ENCODE peak calls at places on chromosomes 12 and 14, in eight cellular contexts. One of them, this sample, is unnamed.

GRCh38 chr12:49621651-49622500 is 1.5 kb upstream of the PRPF40B start:
- DNase-seq in uterus: no peak
- DNase-seq in SHP77: no peak
- DNase-seq in frontal cortex: no peak
- DNase-seq in NCI-H1417: no peak
- DNase-seq in GM12892: no peak
- DNase-seq in upper lobe of right lung: no peak
- DNase-seq in mammary epithelial cell: no peak
- DNase-seq in this sample: no peak

GRCh38 chr14:105195533-105196227 is 14.6 kb upstream of the NUDT14 start:
- DNase-seq in mammary epithelial cell: no peak
- DNase-seq in SHP77: no peak
- DNase-seq in frontal cortex: no peak
- DNase-seq in NCI-H1417: no peak
- DNase-seq in GM12892: no peak
- DNase-seq in uterus: no peak
- DNase-seq in upper lobe of right lung: no peak
- DNase-seq in this sample: no peak

GRCh38 chr12:1474567-1475153 is 119.7 kb downstream of the FBXL14 start:
- DNase-seq in GM12892: no peak
- DNase-seq in upper lobe of right lung: no peak
- DNase-seq in mammary epithelial cell: peak
- DNase-seq in SHP77: peak
- DNase-seq in uterus: no peak
- DNase-seq in frontal cortex: no peak
- DNase-seq in NCI-H1417: no peak
- DNase-seq in this sample: no peak

GRCh38 chr14:104149617-104150141 is 11.3 kb downstream of the KIF26A start:
- DNase-seq in GM12892: no peak
- DNase-seq in frontal cortex: no peak
- DNase-seq in mammary epithelial cell: no peak
- DNase-seq in upper lobe of right lung: no peak
- DNase-seq in uterus: peak
- DNase-seq in SHP77: no peak
- DNase-seq in NCI-H1417: peak
- DNase-seq in this sample: no peak

GRCh38 chr12:115798309-115798917 is 479.1 kb downstream of the MED13L start:
- DNase-seq in SHP77: peak
- DNase-seq in upper lobe of right lung: no peak
- DNase-seq in GM12892: no peak
- DNase-seq in NCI-H1417: no peak
- DNase-seq in uterus: no peak
- DNase-seq in mammary epithelial cell: no peak
- DNase-seq in frontal cortex: no peak
- DNase-seq in this sample: no peak

GRCh38 chr14:30177776-30178175 is 250.1 kb upstream of the PRKD1 start:
- DNase-seq in GM12892: no peak
- DNase-seq in uterus: no peak
- DNase-seq in frontal cortex: no peak
- DNase-seq in NCI-H1417: no peak
- DNase-seq in mammary epithelial cell: no peak
- DNase-seq in upper lobe of right lung: no peak
- DNase-seq in SHP77: no peak
- DNase-seq in this sample: peak

GRCh38 chr14:67428501-67429031 is 16.6 kb upstream of the PLEK2 start:
- DNase-seq in frontal cortex: no peak
- DNase-seq in upper lobe of right lung: no peak
- DNase-seq in GM12892: no peak
- DNase-seq in mammary epithelial cell: peak
- DNase-seq in NCI-H1417: no peak
- DNase-seq in SHP77: no peak
- DNase-seq in uterus: no peak
- DNase-seq in this sample: no peak

GRCh38 chr12:69514111-69514510 is 43.9 kb downstream of the FRS2 start:
- DNase-seq in NCI-H1417: no peak
- DNase-seq in SHP77: no peak
- DNase-seq in mammary epithelial cell: no peak
- DNase-seq in uterus: no peak
- DNase-seq in frontal cortex: no peak
- DNase-seq in GM12892: no peak
- DNase-seq in upper lobe of right lung: no peak
- DNase-seq in this sample: no peak

GRCh38 chr12:42789808-42790760 is 200.5 kb upstream of the PRICKLE1 start:
- DNase-seq in SHP77: no peak
- DNase-seq in NCI-H1417: no peak
- DNase-seq in uterus: no peak
- DNase-seq in upper lobe of right lung: no peak
- DNase-seq in frontal cortex: no peak
- DNase-seq in mammary epithelial cell: no peak
- DNase-seq in GM12892: no peak
- DNase-seq in this sample: no peak

GRCh38 chr12:64332938-64333337 is 57.6 kb downstream of the C12orf56 start:
- DNase-seq in GM12892: no peak
- DNase-seq in mammary epithelial cell: peak
- DNase-seq in frontal cortex: no peak
- DNase-seq in upper lobe of right lung: no peak
- DNase-seq in uterus: no peak
- DNase-seq in NCI-H1417: no peak
- DNase-seq in SHP77: no peak
- DNase-seq in this sample: no peak

GRCh38 chr12:1357711-1358110 is 236.7 kb downstream of the FBXL14 start:
- DNase-seq in NCI-H1417: no peak
- DNase-seq in SHP77: no peak
- DNase-seq in upper lobe of right lung: no peak
- DNase-seq in GM12892: no peak
- DNase-seq in uterus: no peak
- DNase-seq in mammary epithelial cell: no peak
- DNase-seq in frontal cortex: no peak
- DNase-seq in this sample: no peak

GRCh38 chr12:104668274-104668718 is 211.5 kb downstream of the CHST11 start:
- DNase-seq in mammary epithelial cell: no peak
- DNase-seq in frontal cortex: no peak
- DNase-seq in upper lobe of right lung: no peak
- DNase-seq in SHP77: peak
- DNase-seq in NCI-H1417: no peak
- DNase-seq in GM12892: no peak
- DNase-seq in uterus: peak
- DNase-seq in this sample: no peak

GRCh38 chr12:115423546-115423987 is 739.6 kb upstream of the TBX3 start:
- DNase-seq in frontal cortex: no peak
- DNase-seq in mammary epithelial cell: no peak
- DNase-seq in GM12892: no peak
- DNase-seq in NCI-H1417: no peak
- DNase-seq in uterus: no peak
- DNase-seq in upper lobe of right lung: no peak
- DNase-seq in SHP77: peak
- DNase-seq in this sample: no peak

GRCh38 chr12:63805704-63806672 is 26.3 kb downstream of the RXYLT1 start:
- DNase-seq in frontal cortex: no peak
- DNase-seq in mammary epithelial cell: no peak
- DNase-seq in GM12892: no peak
- DNase-seq in NCI-H1417: peak
- DNase-seq in uterus: no peak
- DNase-seq in upper lobe of right lung: no peak
- DNase-seq in SHP77: peak
- DNase-seq in this sample: peak

GRCh38 chr12:82627799-82628198 is 58.9 kb upstream of the TMTC2 start:
- DNase-seq in SHP77: peak
- DNase-seq in uterus: no peak
- DNase-seq in upper lobe of right lung: no peak
- DNase-seq in mammary epithelial cell: peak
- DNase-seq in NCI-H1417: no peak
- DNase-seq in GM12892: no peak
- DNase-seq in frontal cortex: no peak
- DNase-seq in this sample: peak

GRCh38 chr12:53543539-53543938 is 36.3 kb upstream of the NPFF start:
- DNase-seq in uterus: peak
- DNase-seq in upper lobe of right lung: no peak
- DNase-seq in mammary epithelial cell: peak
- DNase-seq in NCI-H1417: peak
- DNase-seq in frontal cortex: peak
- DNase-seq in SHP77: peak
- DNase-seq in GM12892: peak
- DNase-seq in this sample: peak

GRCh38 chr14:81275305-81275950 is 54.7 kb upstream of the GTF2A1 start:
- DNase-seq in uterus: no peak
- DNase-seq in GM12892: no peak
- DNase-seq in mammary epithelial cell: no peak
- DNase-seq in NCI-H1417: no peak
- DNase-seq in SHP77: no peak
- DNase-seq in upper lobe of right lung: no peak
- DNase-seq in frontal cortex: no peak
- DNase-seq in this sample: no peak

This sample was measured in COR-L47.